ENCODE peak calls at places on chromosomes 4 and X, in nine cellular contexts. One of them, this sample, is unnamed.

GRCh38 chrX:80335062-80335830 is 85.0 kb upstream of the TENT5D start:
- DNase-seq in K562: peak
- DNase-seq in endothelial cell: peak
- DNase-seq in activated T-cell treated with anti-CD3 and anti-CD28 coated beads, Interleukin-2, amount 50 U/mL, for 4 hours: no peak
- DNase-seq in glutamatergic neuron: peak
- DNase-seq in substantia nigra: no peak
- DNase-seq in EL: no peak
- DNase-seq in NCI-H187 treated with DMSO at 0.1 percent for 48 hours: peak
- DNase-seq in NCI-H1048: no peak
- DNase-seq in this sample: no peak

GRCh38 chr4:139808381-139809206 is 143.0 kb downstream of the MGST2 start:
- DNase-seq in K562: no peak
- DNase-seq in endothelial cell: no peak
- DNase-seq in activated T-cell treated with anti-CD3 and anti-CD28 coated beads, Interleukin-2, amount 50 U/mL, for 4 hours: no peak
- DNase-seq in glutamatergic neuron: no peak
- DNase-seq in substantia nigra: no peak
- DNase-seq in EL: no peak
- DNase-seq in NCI-H187 treated with DMSO at 0.1 percent for 48 hours: no peak
- DNase-seq in NCI-H1048: no peak
- DNase-seq in this sample: no peak

GRCh38 chrX:39016551-39016950 is 215.3 kb downstream of the MID1IP1 start:
- DNase-seq in K562: no peak
- DNase-seq in endothelial cell: no peak
- DNase-seq in activated T-cell treated with anti-CD3 and anti-CD28 coated beads, Interleukin-2, amount 50 U/mL, for 4 hours: no peak
- DNase-seq in glutamatergic neuron: no peak
- DNase-seq in substantia nigra: no peak
- DNase-seq in EL: no peak
- DNase-seq in NCI-H187 treated with DMSO at 0.1 percent for 48 hours: no peak
- DNase-seq in NCI-H1048: no peak
- DNase-seq in this sample: no peak

GRCh38 chr4:38046735-38047487 is 86.7 kb downstream of the PTTG2 start:
- DNase-seq in K562: no peak
- DNase-seq in endothelial cell: no peak
- DNase-seq in activated T-cell treated with anti-CD3 and anti-CD28 coated beads, Interleukin-2, amount 50 U/mL, for 4 hours: no peak
- DNase-seq in glutamatergic neuron: no peak
- DNase-seq in substantia nigra: no peak
- DNase-seq in EL: no peak
- DNase-seq in NCI-H187 treated with DMSO at 0.1 percent for 48 hours: peak
- DNase-seq in NCI-H1048: no peak
- DNase-seq in this sample: no peak

GRCh38 chr4:183214912-183215488 is 105.1 kb downstream of the CLDN22 start:
- DNase-seq in K562: no peak
- DNase-seq in endothelial cell: no peak
- DNase-seq in activated T-cell treated with anti-CD3 and anti-CD28 coated beads, Interleukin-2, amount 50 U/mL, for 4 hours: no peak
- DNase-seq in glutamatergic neuron: no peak
- DNase-seq in substantia nigra: no peak
- DNase-seq in EL: no peak
- DNase-seq in NCI-H187 treated with DMSO at 0.1 percent for 48 hours: no peak
- DNase-seq in NCI-H1048: no peak
- DNase-seq in this sample: no peak

GRCh38 chr4:124501579-124501978 is 211.0 kb downstream of the ANKRD50 start:
- DNase-seq in K562: no peak
- DNase-seq in endothelial cell: no peak
- DNase-seq in activated T-cell treated with anti-CD3 and anti-CD28 coated beads, Interleukin-2, amount 50 U/mL, for 4 hours: no peak
- DNase-seq in glutamatergic neuron: no peak
- DNase-seq in substantia nigra: no peak
- DNase-seq in EL: no peak
- DNase-seq in NCI-H187 treated with DMSO at 0.1 percent for 48 hours: no peak
- DNase-seq in NCI-H1048: no peak
- DNase-seq in this sample: no peak

GRCh38 chr4:140427919-140428471 is 547 bp upstream of the CLGN start:
- DNase-seq in K562: no peak
- DNase-seq in endothelial cell: no peak
- DNase-seq in activated T-cell treated with anti-CD3 and anti-CD28 coated beads, Interleukin-2, amount 50 U/mL, for 4 hours: no peak
- DNase-seq in glutamatergic neuron: no peak
- DNase-seq in substantia nigra: no peak
- DNase-seq in EL: no peak
- DNase-seq in NCI-H187 treated with DMSO at 0.1 percent for 48 hours: no peak
- DNase-seq in NCI-H1048: no peak
- DNase-seq in this sample: no peak

GRCh38 chrX:123084797-123085196 is 99.3 kb upstream of the GRIA3 start:
- DNase-seq in K562: no peak
- DNase-seq in endothelial cell: no peak
- DNase-seq in activated T-cell treated with anti-CD3 and anti-CD28 coated beads, Interleukin-2, amount 50 U/mL, for 4 hours: no peak
- DNase-seq in glutamatergic neuron: no peak
- DNase-seq in substantia nigra: no peak
- DNase-seq in EL: peak
- DNase-seq in NCI-H187 treated with DMSO at 0.1 percent for 48 hours: no peak
- DNase-seq in NCI-H1048: no peak
- DNase-seq in this sample: no peak

GRCh38 chr4:61079427-61079826 is 120.7 kb upstream of the ADGRL3 start:
- DNase-seq in K562: no peak
- DNase-seq in endothelial cell: no peak
- DNase-seq in activated T-cell treated with anti-CD3 and anti-CD28 coated beads, Interleukin-2, amount 50 U/mL, for 4 hours: no peak
- DNase-seq in glutamatergic neuron: no peak
- DNase-seq in substantia nigra: no peak
- DNase-seq in EL: peak
- DNase-seq in NCI-H187 treated with DMSO at 0.1 percent for 48 hours: no peak
- DNase-seq in NCI-H1048: no peak
- DNase-seq in this sample: no peak

GRCh38 chrX:133776072-133776471 is 209.3 kb downstream of the GPC3 start:
- DNase-seq in K562: peak
- DNase-seq in endothelial cell: peak
- DNase-seq in activated T-cell treated with anti-CD3 and anti-CD28 coated beads, Interleukin-2, amount 50 U/mL, for 4 hours: peak
- DNase-seq in glutamatergic neuron: peak
- DNase-seq in substantia nigra: no peak
- DNase-seq in EL: peak
- DNase-seq in NCI-H187 treated with DMSO at 0.1 percent for 48 hours: no peak
- DNase-seq in NCI-H1048: no peak
- DNase-seq in this sample: no peak

GRCh38 chr4:2354127-2354526 is 64.3 kb downstream of the ZFYVE28 start:
- DNase-seq in K562: peak
- DNase-seq in endothelial cell: no peak
- DNase-seq in activated T-cell treated with anti-CD3 and anti-CD28 coated beads, Interleukin-2, amount 50 U/mL, for 4 hours: no peak
- DNase-seq in glutamatergic neuron: no peak
- DNase-seq in substantia nigra: no peak
- DNase-seq in EL: no peak
- DNase-seq in NCI-H187 treated with DMSO at 0.1 percent for 48 hours: no peak
- DNase-seq in NCI-H1048: no peak
- DNase-seq in this sample: no peak

This sample was measured in SK-N-MC.